ENCODE peak calls at places on chromosomes 6 and 20, in eight cellular contexts. One of them, this sample, is unnamed.
A peak's percentile ranks its signal among the peaks of the same experiment; 100 is the strongest.

GRCh38 chr6:132960720-132961119 is 146.4 kb downstream of the RPS12 start:
- DNase-seq in lower lobe of right lung: no peak
- DNase-seq in BJ: no peak
- DNase-seq in GM12865: no peak
- DNase-seq in thoracic aorta: no peak
- DNase-seq in RWPE2: no peak
- DNase-seq in colonic mucosa: no peak
- DNase-seq in AG04450: no peak
- DNase-seq in this sample: no peak

GRCh38 chr6:33633462-33634158 is 12.5 kb downstream of the ITPR3 start:
- DNase-seq in lower lobe of right lung: peak; percentile 85
- DNase-seq in AG04450: no peak
- DNase-seq in BJ: no peak
- DNase-seq in colonic mucosa: peak; percentile 76
- DNase-seq in GM12865: peak; percentile 73
- DNase-seq in RWPE2: no peak
- DNase-seq in thoracic aorta: no peak
- DNase-seq in this sample: no peak

GRCh38 chr20:45235995-45236394 is 14.8 kb downstream of the SEMG2 start:
- DNase-seq in colonic mucosa: no peak
- DNase-seq in AG04450: no peak
- DNase-seq in thoracic aorta: no peak
- DNase-seq in GM12865: peak; percentile 18
- DNase-seq in RWPE2: peak; percentile 77
- DNase-seq in BJ: no peak
- DNase-seq in lower lobe of right lung: peak; percentile 78
- DNase-seq in this sample: no peak

GRCh38 chr6:140317957-140318356 is 943.5 kb upstream of the CITED2 start:
- DNase-seq in RWPE2: no peak
- DNase-seq in thoracic aorta: no peak
- DNase-seq in lower lobe of right lung: no peak
- DNase-seq in BJ: no peak
- DNase-seq in colonic mucosa: no peak
- DNase-seq in AG04450: no peak
- DNase-seq in GM12865: no peak
- DNase-seq in this sample: no peak

GRCh38 chr20:58854638-58855471 is 2.3 kb downstream of the GNAS start:
- DNase-seq in BJ: no peak
- DNase-seq in GM12865: no peak
- DNase-seq in lower lobe of right lung: no peak
- DNase-seq in AG04450: no peak
- DNase-seq in RWPE2: no peak
- DNase-seq in thoracic aorta: no peak
- DNase-seq in colonic mucosa: no peak
- DNase-seq in this sample: no peak

GRCh38 chr6:52872031-52872430 is 31.4 kb upstream of the GSTA5 start:
- DNase-seq in lower lobe of right lung: no peak
- DNase-seq in AG04450: no peak
- DNase-seq in GM12865: no peak
- DNase-seq in thoracic aorta: no peak
- DNase-seq in colonic mucosa: no peak
- DNase-seq in BJ: no peak
- DNase-seq in RWPE2: no peak
- DNase-seq in this sample: no peak

GRCh38 chr6:30544666-30545272 is 11.5 kb downstream of the GNL1 start:
- DNase-seq in colonic mucosa: no peak
- DNase-seq in thoracic aorta: no peak
- DNase-seq in AG04450: no peak
- DNase-seq in BJ: no peak
- DNase-seq in RWPE2: no peak
- DNase-seq in GM12865: peak; percentile 67
- DNase-seq in lower lobe of right lung: no peak
- DNase-seq in this sample: no peak

GRCh38 chr6:52517502-52518278 is 59.2 kb downstream of the TRAM2 start:
- DNase-seq in AG04450: peak; percentile 89
- DNase-seq in BJ: peak; percentile 81
- DNase-seq in RWPE2: peak; percentile 90
- DNase-seq in thoracic aorta: peak; percentile 96
- DNase-seq in lower lobe of right lung: no peak
- DNase-seq in colonic mucosa: peak; percentile 72
- DNase-seq in GM12865: peak; percentile 69
- DNase-seq in this sample: peak; percentile 98

GRCh38 chr6:160297310-160297709 is 38.7 kb upstream of the SLC22A2 start:
- DNase-seq in lower lobe of right lung: no peak
- DNase-seq in colonic mucosa: peak; percentile 41
- DNase-seq in BJ: no peak
- DNase-seq in GM12865: no peak
- DNase-seq in thoracic aorta: no peak
- DNase-seq in AG04450: no peak
- DNase-seq in RWPE2: no peak
- DNase-seq in this sample: no peak

GRCh38 chr6:157981395-157982296 is at the start of gene SYNJ2:
- DNase-seq in lower lobe of right lung: peak; percentile 80
- DNase-seq in thoracic aorta: no peak
- DNase-seq in GM12865: peak; percentile 82
- DNase-seq in BJ: peak; percentile 55
- DNase-seq in AG04450: peak; percentile 63
- DNase-seq in colonic mucosa: peak; percentile 89
- DNase-seq in RWPE2: peak; percentile 75
- DNase-seq in this sample: no peak

GRCh38 chr6:42960243-42961019 is at the start of gene GNMT:
- DNase-seq in BJ: no peak
- DNase-seq in GM12865: no peak
- DNase-seq in AG04450: no peak
- DNase-seq in RWPE2: peak; percentile 81
- DNase-seq in thoracic aorta: no peak
- DNase-seq in colonic mucosa: peak; percentile 88
- DNase-seq in lower lobe of right lung: peak; percentile 88
- DNase-seq in this sample: no peak

GRCh38 chr20:62025394-62025793 is 40.3 kb downstream of the TAF4 start:
- DNase-seq in lower lobe of right lung: no peak
- DNase-seq in thoracic aorta: no peak
- DNase-seq in colonic mucosa: no peak
- DNase-seq in BJ: peak; percentile 25
- DNase-seq in RWPE2: no peak
- DNase-seq in GM12865: no peak
- DNase-seq in AG04450: no peak
- DNase-seq in this sample: no peak

GRCh38 chr6:134041093-134041492 is 11.3 kb downstream of the SLC2A12 start:
- DNase-seq in colonic mucosa: no peak
- DNase-seq in lower lobe of right lung: no peak
- DNase-seq in thoracic aorta: no peak
- DNase-seq in AG04450: no peak
- DNase-seq in RWPE2: no peak
- DNase-seq in GM12865: no peak
- DNase-seq in BJ: no peak
- DNase-seq in this sample: no peak

GRCh38 chr6:149933036-149933435 is 8.8 kb upstream of the ULBP2 start:
- DNase-seq in colonic mucosa: no peak
- DNase-seq in AG04450: no peak
- DNase-seq in thoracic aorta: no peak
- DNase-seq in RWPE2: no peak
- DNase-seq in lower lobe of right lung: no peak
- DNase-seq in GM12865: no peak
- DNase-seq in BJ: no peak
- DNase-seq in this sample: no peak

GRCh38 chr20:38435555-38435939 is 419 bp upstream of the SNHG17 start:
- DNase-seq in GM12865: no peak
- DNase-seq in lower lobe of right lung: no peak
- DNase-seq in RWPE2: no peak
- DNase-seq in thoracic aorta: no peak
- DNase-seq in AG04450: no peak
- DNase-seq in colonic mucosa: no peak
- DNase-seq in BJ: no peak
- DNase-seq in this sample: no peak

GRCh38 chr6:156583083-156583482 is 194.1 kb upstream of the ARID1B start:
- DNase-seq in colonic mucosa: no peak
- DNase-seq in RWPE2: no peak
- DNase-seq in thoracic aorta: no peak
- DNase-seq in lower lobe of right lung: no peak
- DNase-seq in AG04450: no peak
- DNase-seq in BJ: no peak
- DNase-seq in GM12865: no peak
- DNase-seq in this sample: no peak

GRCh38 chr6:83536034-83536646 is 23.8 kb downstream of the PRSS35 start:
- DNase-seq in BJ: no peak
- DNase-seq in lower lobe of right lung: no peak
- DNase-seq in GM12865: peak; percentile 71
- DNase-seq in RWPE2: no peak
- DNase-seq in thoracic aorta: no peak
- DNase-seq in colonic mucosa: peak; percentile 64
- DNase-seq in AG04450: no peak
- DNase-seq in this sample: peak; percentile 33

GRCh38 chr6:14381225-14381887 is 263.8 kb downstream of the CD83 start:
- DNase-seq in GM12865: no peak
- DNase-seq in AG04450: no peak
- DNase-seq in BJ: no peak
- DNase-seq in lower lobe of right lung: no peak
- DNase-seq in thoracic aorta: no peak
- DNase-seq in RWPE2: no peak
- DNase-seq in colonic mucosa: no peak
- DNase-seq in this sample: no peak

GRCh38 chr20:12171927-12172581 is 254.4 kb downstream of the BTBD3 start:
- DNase-seq in thoracic aorta: no peak
- DNase-seq in lower lobe of right lung: no peak
- DNase-seq in AG04450: peak; percentile 43
- DNase-seq in colonic mucosa: no peak
- DNase-seq in GM12865: no peak
- DNase-seq in RWPE2: no peak
- DNase-seq in BJ: no peak
- DNase-seq in this sample: no peak

GRCh38 chr20:61960836-61961235 is 104.8 kb downstream of the TAF4 start:
- DNase-seq in lower lobe of right lung: no peak
- DNase-seq in thoracic aorta: no peak
- DNase-seq in GM12865: no peak
- DNase-seq in colonic mucosa: no peak
- DNase-seq in AG04450: no peak
- DNase-seq in RWPE2: peak; percentile 29
- DNase-seq in BJ: no peak
- DNase-seq in this sample: no peak

GRCh38 chr20:63124782-63125580 is 91.0 kb downstream of the YTHDF1 start:
- DNase-seq in colonic mucosa: no peak
- DNase-seq in BJ: no peak
- DNase-seq in RWPE2: peak; percentile 76
- DNase-seq in lower lobe of right lung: peak; percentile 29
- DNase-seq in GM12865: no peak
- DNase-seq in thoracic aorta: no peak
- DNase-seq in AG04450: no peak
- DNase-seq in this sample: no peak

GRCh38 chr20:41178904-41179432 is 41.6 kb downstream of the PLCG1 start:
- DNase-seq in thoracic aorta: no peak
- DNase-seq in lower lobe of right lung: peak; percentile 40
- DNase-seq in RWPE2: peak; percentile 72
- DNase-seq in GM12865: no peak
- DNase-seq in AG04450: no peak
- DNase-seq in BJ: no peak
- DNase-seq in colonic mucosa: no peak
- DNase-seq in this sample: no peak
- TF ChIP-seq CTCF in thoracic aorta: no peak
- TF ChIP-seq CTCF in lower lobe of right lung: no peak
- TF ChIP-seq CTCF in RWPE2: no peak
- TF ChIP-seq CTCF in GM12865: no peak
- TF ChIP-seq CTCF in AG04450: no peak
- TF ChIP-seq CTCF in BJ: no peak
- TF ChIP-seq CTCF in colonic mucosa: no peak
- TF ChIP-seq CTCF in this sample: no peak

GRCh38 chr6:27651371-27651732 is 178.4 kb upstream of the ZNF184 start:
- DNase-seq in AG04450: no peak
- DNase-seq in colonic mucosa: no peak
- DNase-seq in BJ: no peak
- DNase-seq in thoracic aorta: no peak
- DNase-seq in RWPE2: no peak
- DNase-seq in GM12865: no peak
- DNase-seq in lower lobe of right lung: no peak
- DNase-seq in this sample: no peak

GRCh38 chr6:27650620-27651370 is 177.9 kb upstream of the ZNF184 start:
- DNase-seq in thoracic aorta: no peak
- DNase-seq in BJ: no peak
- DNase-seq in lower lobe of right lung: no peak
- DNase-seq in colonic mucosa: no peak
- DNase-seq in AG04450: no peak
- DNase-seq in RWPE2: no peak
- DNase-seq in GM12865: peak; percentile 85
- DNase-seq in this sample: no peak
- H3K4me3 ChIP-seq in thoracic aorta: no peak overlapping the region
- H3K4me3 ChIP-seq in BJ: no peak overlapping the region
- H3K4me3 ChIP-seq in lower lobe of right lung: no peak overlapping the region
- H3K4me3 ChIP-seq in colonic mucosa: no peak overlapping the region
- H3K4me3 ChIP-seq in AG04450: no peak overlapping the region
- H3K4me3 ChIP-seq in RWPE2: peak overlapping the region; percentile 25
- H3K4me3 ChIP-seq in GM12865: no peak overlapping the region
- H3K4me3 ChIP-seq in this sample: peak overlapping the region; percentile 31

GRCh38 chr20:52469143-52469542 is 277.6 kb upstream of the ZFP64 start:
- DNase-seq in BJ: no peak
- DNase-seq in AG04450: no peak
- DNase-seq in lower lobe of right lung: no peak
- DNase-seq in RWPE2: no peak
- DNase-seq in colonic mucosa: no peak
- DNase-seq in thoracic aorta: no peak
- DNase-seq in GM12865: no peak
- DNase-seq in this sample: no peak
- TF ChIP-seq CTCF in BJ: no peak
- TF ChIP-seq CTCF in AG04450: no peak
- TF ChIP-seq CTCF in lower lobe of right lung: no peak
- TF ChIP-seq CTCF in RWPE2: peak; percentile 40
- TF ChIP-seq CTCF in colonic mucosa: no peak
- TF ChIP-seq CTCF in thoracic aorta: no peak
- TF ChIP-seq CTCF in GM12865: no peak
- TF ChIP-seq CTCF in this sample: no peak

GRCh38 chr20:48820649-48820973 is 7.2 kb downstream of the PREX1 start:
- DNase-seq in AG04450: no peak
- DNase-seq in colonic mucosa: no peak
- DNase-seq in BJ: no peak
- DNase-seq in GM12865: no peak
- DNase-seq in RWPE2: no peak
- DNase-seq in thoracic aorta: no peak
- DNase-seq in lower lobe of right lung: no peak
- DNase-seq in this sample: no peak

GRCh38 chr20:48819089-48819488 is 8.7 kb downstream of the PREX1 start:
- DNase-seq in BJ: no peak
- DNase-seq in AG04450: no peak
- DNase-seq in thoracic aorta: no peak
- DNase-seq in lower lobe of right lung: no peak
- DNase-seq in RWPE2: no peak
- DNase-seq in colonic mucosa: no peak
- DNase-seq in GM12865: no peak
- DNase-seq in this sample: no peak

GRCh38 chr20:48818481-48818987 is 9.3 kb downstream of the PREX1 start:
- DNase-seq in AG04450: no peak
- DNase-seq in GM12865: peak; percentile 83
- DNase-seq in lower lobe of right lung: no peak
- DNase-seq in thoracic aorta: no peak
- DNase-seq in BJ: no peak
- DNase-seq in colonic mucosa: no peak
- DNase-seq in RWPE2: no peak
- DNase-seq in this sample: no peak

GRCh38 chr20:48821261-48821910 is 6.4 kb downstream of the PREX1 start:
- DNase-seq in thoracic aorta: no peak
- DNase-seq in GM12865: peak; percentile 72
- DNase-seq in RWPE2: no peak
- DNase-seq in colonic mucosa: no peak
- DNase-seq in BJ: no peak
- DNase-seq in AG04450: no peak
- DNase-seq in lower lobe of right lung: no peak
- DNase-seq in this sample: no peak

GRCh38 chr20:48819813-48820648 is 7.8 kb downstream of the PREX1 start:
- DNase-seq in RWPE2: peak; percentile 79
- DNase-seq in lower lobe of right lung: no peak
- DNase-seq in thoracic aorta: no peak
- DNase-seq in AG04450: no peak
- DNase-seq in BJ: no peak
- DNase-seq in GM12865: no peak
- DNase-seq in colonic mucosa: no peak
- DNase-seq in this sample: no peak
- H3K4me3 ChIP-seq in RWPE2: no peak overlapping the region
- H3K4me3 ChIP-seq in lower lobe of right lung: peak overlapping the region; percentile 4
- H3K4me3 ChIP-seq in thoracic aorta: no peak overlapping the region
- H3K4me3 ChIP-seq in AG04450: no peak overlapping the region
- H3K4me3 ChIP-seq in BJ: no peak overlapping the region
- H3K4me3 ChIP-seq in GM12865: no peak overlapping the region
- H3K4me3 ChIP-seq in colonic mucosa: no peak overlapping the region
- H3K4me3 ChIP-seq in this sample: no peak overlapping the region

This sample was measured in HFF-Myc.